ENCODE peak calls at places on chromosomes 3 and 15, in nine cellular contexts. C is HCEC 1CT; A is naive thymus-derived CD4-positive, alpha-beta T cell; S is CD8-positive, alpha-beta memory T cell; Y is AG08395; D is iPS DF 19.7; H is neural progenitor cell; V is HT-29; G is lung microvascular endothelial cell. T is an unnamed sample.

GRCh38 chr3:13282986-13283876 is 136.9 kb downstream of the NUP210 start:
- DNase-seq in C (no peak), D (no peak), Y (no peak), G (no peak), S (no peak), A (no peak), V (no peak), H (peak; percentile 70), T (no peak)

GRCh38 chr15:98770984-98771383 is 122.6 kb downstream of the IGF1R start:
- DNase-seq in C (no peak), A (no peak), Y (no peak), D (no peak), G (no peak), H (no peak), S (no peak), V (no peak), T (no peak)

GRCh38 chr3:195093731-195094130 is 177.2 kb downstream of the XXYLT1 start:
- DNase-seq in S (no peak), C (no peak), D (no peak), V (no peak), Y (no peak), A (no peak), G (no peak), H (no peak), T (no peak)

GRCh38 chr3:52171577-52172261 is 17.5 kb upstream of the POC1A start:
- DNase-seq in D (no peak), Y (peak; percentile 76), A (no peak), G (peak; percentile 32), V (no peak), S (no peak), H (no peak), C (peak; percentile 72), T (no peak)

GRCh38 chr3:13507791-13508339 is 27.8 kb downstream of the HDAC11 start:
- DNase-seq in H (peak; percentile 37), A (no peak), C (no peak), S (no peak), G (no peak), V (no peak), D (no peak), Y (peak; percentile 50), T (no peak)

GRCh38 chr3:138009476-138010272 is at the start of gene CLDN18:
- DNase-seq in H (no peak), Y (no peak), S (no peak), C (no peak), V (no peak), G (no peak), D (no peak), A (no peak), T (no peak)

GRCh38 chr15:79310612-79310984 is 314 bp upstream of the TMED3 start:
- DNase-seq in Y (no peak), C (peak; percentile 2), D (no peak), A (no peak), G (no peak), H (no peak), V (peak; percentile 51), S (no peak), T (no peak)

GRCh38 chr15:47756872-47757271 is 39.6 kb downstream of the SEMA6D start:
- DNase-seq in Y (peak; percentile 91), D (no peak), A (no peak), H (no peak), S (no peak), C (peak; percentile 91), G (peak; percentile 80), V (no peak), T (no peak)

GRCh38 chr3:167733961-167734497 is 663 bp downstream of the PDCD10 start:
- DNase-seq in Y (no peak), D (no peak), C (peak; percentile 30), S (no peak), H (peak; percentile 17), V (no peak), G (peak; percentile 22), A (no peak), T (no peak)

GRCh38 chr15:48040166-48040817 is 80.5 kb upstream of the SLC24A5 start:
- DNase-seq in Y (peak; percentile 18), D (no peak), H (peak; percentile 34), A (no peak), G (no peak), S (no peak), V (no peak), C (peak; percentile 73), T (no peak)

GRCh38 chr15:25717116-25717755 is 145.9 kb downstream of the ATP10A start:
- DNase-seq in S (no peak), C (no peak), A (no peak), V (no peak), Y (peak; percentile 26), D (no peak), H (no peak), G (no peak), T (no peak)

GRCh38 chr3:112770026-112770626 is 76.5 kb downstream of the CD200R1L start:
- DNase-seq in S (no peak), H (no peak), V (no peak), D (peak; percentile 47), C (peak; percentile 88), G (peak; percentile 48), A (no peak), Y (peak; percentile 29), T (no peak)

GRCh38 chr3:4814302-4814903 is 164.8 kb upstream of the BHLHE40 start:
- DNase-seq in V (no peak), A (no peak), S (no peak), H (no peak), Y (no peak), D (no peak), G (peak; percentile 97), C (no peak), T (no peak)

GRCh38 chr3:23246651-23247050 is 43.5 kb downstream of the UBE2E2 start:
- DNase-seq in G (no peak), H (no peak), Y (no peak), A (no peak), D (no peak), C (no peak), V (no peak), S (no peak), T (no peak)

GRCh38 chr3:4994823-4995499 is 15.7 kb downstream of the BHLHE40 start:
- DNase-seq in G (peak; percentile 92), V (no peak), Y (peak; percentile 91), D (no peak), C (peak; percentile 87), H (no peak), S (no peak), A (no peak), T (no peak)

GRCh38 chr15:75869446-75869845 is 26.2 kb downstream of the UBE2Q2 start:
- DNase-seq in S (no peak), V (no peak), C (no peak), G (no peak), D (no peak), H (peak; percentile 45), Y (no peak), A (no peak), T (no peak)

GRCh38 chr3:127136706-127137105 is 56.2 kb upstream of the PRR23E start:
- DNase-seq in V (no peak), Y (no peak), S (no peak), A (no peak), H (no peak), G (no peak), C (no peak), D (no peak), T (no peak)

GRCh38 chr3:9078561-9079240 is 115.4 kb upstream of the RAD18 start:
- DNase-seq in V (no peak), S (no peak), D (no peak), Y (no peak), C (no peak), A (no peak), G (no peak), H (peak; percentile 57), T (no peak)